ENCODE peak calls at places on chromosomes 4 and X, in five cellular contexts. One of them, this sample, is unnamed.

GRCh38 chr4:155339588-155339987 is 37.2 kb downstream of the MAP9 start:
- DNase-seq in endothelial cell: no peak
- DNase-seq in dorsolateral prefrontal cortex: no peak
- DNase-seq in lower leg skin: no peak
- DNase-seq in vagina: no peak
- DNase-seq in this sample: no peak

GRCh38 chr4:39699676-39700409 is 1.9 kb downstream of the UBE2K start:
- DNase-seq in endothelial cell: no peak
- DNase-seq in vagina: no peak
- DNase-seq in lower leg skin: no peak
- DNase-seq in dorsolateral prefrontal cortex: no peak
- DNase-seq in this sample: no peak

GRCh38 chrX:154695913-154696312 is 42.5 kb upstream of the CTAG2 start:
- DNase-seq in lower leg skin: no peak
- DNase-seq in vagina: no peak
- DNase-seq in dorsolateral prefrontal cortex: no peak
- DNase-seq in endothelial cell: no peak
- DNase-seq in this sample: no peak

GRCh38 chr4:98586634-98587354 is 71.6 kb downstream of the TSPAN5 start:
- DNase-seq in dorsolateral prefrontal cortex: peak; percentile 39
- DNase-seq in endothelial cell: no peak
- DNase-seq in vagina: peak; percentile 58
- DNase-seq in lower leg skin: no peak
- DNase-seq in this sample: no peak

GRCh38 chrX:153874366-153875125 is 11.4 kb downstream of the L1CAM start:
- DNase-seq in dorsolateral prefrontal cortex: no peak
- DNase-seq in vagina: no peak
- DNase-seq in lower leg skin: no peak
- DNase-seq in endothelial cell: no peak
- DNase-seq in this sample: no peak

GRCh38 chr4:22869235-22869634 is 176.5 kb downstream of the GBA3 start:
- DNase-seq in vagina: no peak
- DNase-seq in endothelial cell: no peak
- DNase-seq in lower leg skin: no peak
- DNase-seq in dorsolateral prefrontal cortex: no peak
- DNase-seq in this sample: no peak

GRCh38 chrX:50581405-50581804 is 110.8 kb upstream of the DGKK start:
- DNase-seq in lower leg skin: no peak
- DNase-seq in dorsolateral prefrontal cortex: no peak
- DNase-seq in endothelial cell: no peak
- DNase-seq in vagina: no peak
- DNase-seq in this sample: no peak

GRCh38 chr4:162682651-162683050 is 484.0 kb downstream of the NAF1 start:
- DNase-seq in lower leg skin: no peak
- DNase-seq in dorsolateral prefrontal cortex: no peak
- DNase-seq in endothelial cell: no peak
- DNase-seq in vagina: no peak
- DNase-seq in this sample: no peak

GRCh38 chrX:43000121-43000520 is 222.2 kb upstream of the PPP1R2C start:
- DNase-seq in lower leg skin: no peak
- DNase-seq in vagina: no peak
- DNase-seq in dorsolateral prefrontal cortex: no peak
- DNase-seq in endothelial cell: no peak
- DNase-seq in this sample: no peak

GRCh38 chr4:75916091-75916661 is 13.9 kb upstream of the PPEF2 start:
- DNase-seq in lower leg skin: no peak
- DNase-seq in vagina: no peak
- DNase-seq in dorsolateral prefrontal cortex: no peak
- DNase-seq in endothelial cell: peak; percentile 44
- DNase-seq in this sample: no peak

GRCh38 chrX:13965531-13965930 is 64.2 kb downstream of the GEMIN8 start:
- DNase-seq in endothelial cell: no peak
- DNase-seq in vagina: no peak
- DNase-seq in lower leg skin: no peak
- DNase-seq in dorsolateral prefrontal cortex: peak; percentile 58
- DNase-seq in this sample: no peak

GRCh38 chr4:158895797-158896442 is 127.1 kb downstream of the FNIP2 start:
- DNase-seq in endothelial cell: peak; percentile 18
- DNase-seq in vagina: no peak
- DNase-seq in lower leg skin: no peak
- DNase-seq in dorsolateral prefrontal cortex: no peak
- DNase-seq in this sample: no peak
- TF ChIP-seq CTCF in endothelial cell: no peak
- TF ChIP-seq CTCF in vagina: no peak
- TF ChIP-seq CTCF in lower leg skin: no peak
- TF ChIP-seq CTCF in dorsolateral prefrontal cortex: no peak
- TF ChIP-seq CTCF in this sample: no peak

GRCh38 chr4:177441061-177441802 is 1.0 kb downstream of the AGA start:
- DNase-seq in endothelial cell: no peak
- DNase-seq in dorsolateral prefrontal cortex: no peak
- DNase-seq in vagina: no peak
- DNase-seq in lower leg skin: no peak
- DNase-seq in this sample: no peak
- TF ChIP-seq CTCF in endothelial cell: no peak
- TF ChIP-seq CTCF in dorsolateral prefrontal cortex: no peak
- TF ChIP-seq CTCF in vagina: no peak
- TF ChIP-seq CTCF in lower leg skin: no peak
- TF ChIP-seq CTCF in this sample: no peak

DNA sequence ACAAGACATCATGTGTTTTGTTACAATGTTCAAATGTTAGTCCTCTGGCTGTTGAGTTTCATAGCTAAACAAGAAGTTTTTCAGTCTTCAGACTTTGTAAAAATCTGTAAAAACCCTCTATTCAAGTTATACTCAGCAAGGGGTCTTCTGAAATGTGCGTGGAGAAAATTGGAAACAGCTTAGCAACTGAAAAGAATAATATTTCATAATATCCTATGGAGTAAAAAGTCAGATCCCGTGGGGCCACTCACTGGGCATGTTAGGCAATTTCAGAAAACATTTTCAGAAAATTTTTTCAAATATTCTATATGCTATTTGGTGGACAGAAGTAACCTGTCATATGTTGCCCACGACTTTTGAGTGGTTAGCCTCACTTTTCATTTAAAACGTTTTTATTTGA is 118.3 kb downstream of the CORIN start:
- DNase-seq in lower leg skin: no peak
- DNase-seq in vagina: no peak
- DNase-seq in dorsolateral prefrontal cortex: no peak
- DNase-seq in endothelial cell: no peak
- DNase-seq in this sample: no peak
- TF ChIP-seq CTCF in lower leg skin: no peak
- TF ChIP-seq CTCF in vagina: no peak
- TF ChIP-seq CTCF in dorsolateral prefrontal cortex: no peak
- TF ChIP-seq CTCF in endothelial cell: no peak
- TF ChIP-seq CTCF in this sample: no peak

GRCh38 chrX:8783100-8784098 is 17.8 kb downstream of the FAM9A start:
- DNase-seq in vagina: no peak
- DNase-seq in lower leg skin: no peak
- DNase-seq in endothelial cell: peak; percentile 5
- DNase-seq in dorsolateral prefrontal cortex: no peak
- DNase-seq in this sample: no peak
- TF ChIP-seq CTCF in vagina: no peak
- TF ChIP-seq CTCF in lower leg skin: no peak
- TF ChIP-seq CTCF in endothelial cell: no peak
- TF ChIP-seq CTCF in dorsolateral prefrontal cortex: no peak
- TF ChIP-seq CTCF in this sample: no peak